ENCODE peak calls at places on chromosomes 16 and 17, in seven cellular contexts. F is thoracic aorta; B is body of pancreas; X is foreskin fibroblast; Y is tibial artery; T is K562; Z is CD8-positive, alpha-beta T cell. K is an unnamed sample.

GRCh38 chr16:19601083-19601976 is 45.8 kb downstream of the VPS35L start:
- DNase-seq in F (no peak), B (peak), X (peak), Y (no peak), T (peak), Z (no peak), K (peak)

GRCh38 chr17:77304051-77304745 is 163.4 kb downstream of the SEC14L1 start:
- DNase-seq in F (no peak), B (no peak), X (peak), Y (no peak), T (no peak), Z (no peak), K (no peak)

GRCh38 chr17:43598359-43599045 is 52.4 kb upstream of the ETV4 start:
- DNase-seq in F (no peak), B (no peak), X (peak), Y (no peak), T (no peak), Z (no peak), K (no peak)

GRCh38 chr16:6684076-6684673 is 648.5 kb upstream of the RBFOX1 start:
- DNase-seq in F (no peak), B (peak), X (peak), Y (no peak), T (peak), Z (no peak), K (peak)

GRCh38 chr17:47981462-47981861 is 10.5 kb downstream of the CDK5RAP3 start:
- DNase-seq in F (no peak), B (no peak), X (no peak), Y (no peak), T (no peak), Z (no peak), K (no peak)

GRCh38 chr17:78278139-78278741 is 46.8 kb downstream of the TMEM235 start:
- DNase-seq in F (no peak), B (no peak), X (no peak), Y (no peak), T (peak), Z (no peak), K (no peak)

GRCh38 chr17:924711-925480 is 54.7 kb downstream of the NXN start:
- DNase-seq in F (no peak), B (no peak), X (no peak), Y (no peak), T (no peak), Z (no peak), K (no peak)

GRCh38 chr17:4747847-4748246 is 8.1 kb upstream of the CXCL16 start:
- DNase-seq in F (no peak), B (peak), X (no peak), Y (no peak), T (no peak), Z (no peak), K (no peak)

GRCh38 chr16:59342669-59343068 is 608.6 kb upstream of the GOT2 start:
- DNase-seq in F (no peak), B (no peak), X (no peak), Y (no peak), T (no peak), Z (no peak), K (no peak)

GRCh38 chr17:45018514-45019176 is 32.8 kb downstream of the DCAKD start:
- DNase-seq in F (no peak), B (peak), X (peak), Y (no peak), T (peak), Z (no peak), K (no peak)

GRCh38 chr16:85246473-85246872 is 134.2 kb upstream of the CIBAR2 start:
- DNase-seq in F (no peak), B (no peak), X (no peak), Y (no peak), T (no peak), Z (no peak), K (no peak)

GRCh38 chr16:76483510-76483909 is 206.3 kb downstream of the CNTNAP4 start:
- DNase-seq in F (no peak), B (no peak), X (no peak), Y (no peak), T (no peak), Z (no peak), K (no peak)

GRCh38 chr16:87325480-87325879 is 8.3 kb upstream of the C16orf95 start:
- DNase-seq in F (no peak), B (no peak), X (peak), Y (no peak), T (no peak), Z (no peak), K (no peak)

GRCh38 chr17:34363183-34363661 is at the start of gene CCL1:
- DNase-seq in F (no peak), B (no peak), X (no peak), Y (no peak), T (no peak), Z (no peak), K (no peak)

GRCh38 chr17:22253007-22253406 is 560.7 kb downstream of the KCNJ18 start:
- DNase-seq in F (no peak), B (no peak), X (no peak), Y (no peak), T (no peak), Z (no peak), K (no peak)

GRCh38 chr16:55643161-55643970 is 12.4 kb upstream of the SLC6A2 start:
- DNase-seq in F (no peak), B (no peak), X (no peak), Y (no peak), T (no peak), Z (no peak), K (no peak)

GRCh38 chr17:51000835-51001638 is 119.6 kb downstream of the SPAG9 start:
- DNase-seq in F (no peak), B (peak), X (peak), Y (no peak), T (no peak), Z (no peak), K (peak)

GRCh38 chr16:12082207-12082606 is 105.7 kb downstream of the SNX29 start:
- DNase-seq in F (no peak), B (no peak), X (no peak), Y (no peak), T (no peak), Z (no peak), K (no peak)

GRCh38 chr17:65183736-65184135 is 46.6 kb downstream of the RGS9 start:
- DNase-seq in F (no peak), B (no peak), X (peak), Y (no peak), T (no peak), Z (no peak), K (peak)

GRCh38 chr17:21019976-21020575 is 22.7 kb downstream of the USP22 start:
- DNase-seq in F (no peak), B (peak), X (peak), Y (peak), T (no peak), Z (peak), K (no peak)

GRCh38 chr16:3518983-3519343 is 18.2 kb downstream of the CLUAP1 start:
- DNase-seq in F (no peak), B (no peak), X (no peak), Y (peak), T (no peak), Z (no peak), K (no peak)

GRCh38 chr16:83248735-83249469 is 558.9 kb upstream of the HSBP1 start:
- DNase-seq in F (no peak), B (no peak), X (no peak), Y (no peak), T (no peak), Z (no peak), K (no peak)

GRCh38 chr16:66467611-66468010 is 40.5 kb downstream of the BEAN1 start:
- DNase-seq in F (no peak), B (no peak), X (no peak), Y (peak), T (no peak), Z (no peak), K (no peak)

GRCh38 chr17:10600551-10600950 is 51.1 kb upstream of the MYH2 start:
- DNase-seq in F (no peak), B (no peak), X (peak), Y (no peak), T (no peak), Z (no peak), K (no peak)

GRCh38 chr17:32610027-32610650 is 123.3 kb downstream of the CDK5R1 start:
- DNase-seq in F (no peak), B (no peak), X (no peak), Y (no peak), T (no peak), Z (no peak), K (no peak)

GRCh38 chr16:22023505-22023904 is 15.6 kb downstream of the MOSMO start:
- DNase-seq in F (no peak), B (no peak), X (no peak), Y (no peak), T (no peak), Z (no peak), K (no peak)

GRCh38 chr17:49914096-49914490 is 54.9 kb upstream of the DLX4 start:
- DNase-seq in F (no peak), B (no peak), X (no peak), Y (no peak), T (no peak), Z (no peak), K (no peak)

GRCh38 chr17:80361495-80362220 is 53.3 kb upstream of the ENDOV start:
- DNase-seq in F (no peak), B (no peak), X (peak), Y (peak), T (peak), Z (no peak), K (no peak)

GRCh38 chr16:87583453-87584131 is 18.7 kb upstream of the JPH3 start:
- DNase-seq in F (no peak), B (no peak), X (peak), Y (peak), T (no peak), Z (no peak), K (no peak)

GRCh38 chr16:53078765-53079484 is 24.1 kb downstream of the CHD9 start:
- DNase-seq in F (no peak), B (no peak), X (no peak), Y (no peak), T (no peak), Z (no peak), K (no peak)

GRCh38 chr17:1766382-1767135 is 4.7 kb downstream of the SERPINF1 start:
- DNase-seq in F (no peak), B (no peak), X (no peak), Y (no peak), T (no peak), Z (no peak), K (no peak)

GRCh38 chr16:57132470-57132869 is 40.1 kb downstream of the CPNE2 start:
- DNase-seq in F (no peak), B (peak), X (no peak), Y (no peak), T (no peak), Z (no peak), K (no peak)

GRCh38 chr17:17313350-17313991 is 10.3 kb downstream of the NT5M start:
- DNase-seq in F (no peak), B (peak), X (peak), Y (peak), T (peak), Z (peak), K (peak)

GRCh38 chr17:44307387-44308186 is 814 bp upstream of the RUNDC3A start:
- DNase-seq in F (no peak), B (peak), X (peak), Y (no peak), T (no peak), Z (no peak), K (no peak)

GRCh38 chr16:16048904-16049582 is 99.6 kb downstream of the ABCC1 start:
- DNase-seq in F (no peak), B (no peak), X (no peak), Y (no peak), T (peak), Z (no peak), K (no peak)

GRCh38 chr17:44555056-44555455 is 2.2 kb upstream of the FZD2 start:
- DNase-seq in F (no peak), B (no peak), X (no peak), Y (no peak), T (no peak), Z (no peak), K (no peak)

DNA sequence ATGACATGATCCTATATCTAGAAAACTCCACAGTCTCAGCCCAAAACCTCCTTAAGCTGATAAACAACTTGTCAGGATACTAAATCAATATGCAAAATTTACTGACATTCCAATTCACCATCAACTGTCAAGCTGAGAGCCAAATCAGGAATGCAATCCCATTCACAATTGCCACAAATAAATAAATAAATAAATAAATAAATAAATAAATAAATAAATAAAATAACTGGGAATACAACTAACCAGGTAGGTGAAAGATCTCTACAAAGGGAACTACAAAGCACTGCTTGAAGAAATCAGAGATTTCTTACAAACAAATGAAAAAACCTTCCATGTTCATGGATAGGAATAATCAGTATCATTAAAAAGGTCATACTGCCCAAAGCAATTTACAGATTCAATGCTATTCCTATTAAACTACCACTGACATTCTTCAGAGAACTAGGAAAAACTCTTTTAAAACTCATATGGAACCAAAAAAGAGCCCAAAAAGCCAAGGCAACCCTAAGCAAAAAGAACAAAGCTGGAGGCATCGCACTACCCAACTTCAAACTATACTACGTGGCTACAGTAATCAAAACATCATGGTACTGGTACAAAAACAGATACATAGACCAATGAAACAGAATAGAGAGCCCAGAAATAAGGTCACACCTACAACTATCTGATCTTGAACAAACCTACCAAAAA is 37.7 kb downstream of the BRIP1 start:
- DNase-seq in F (no peak), B (no peak), X (no peak), Y (no peak), T (no peak), Z (no peak), K (no peak)
- TF ChIP-seq CTCF in F (no peak), B (no peak), X (no peak), Y (no peak), T (no peak), Z (no peak), K (no peak)

DNA sequence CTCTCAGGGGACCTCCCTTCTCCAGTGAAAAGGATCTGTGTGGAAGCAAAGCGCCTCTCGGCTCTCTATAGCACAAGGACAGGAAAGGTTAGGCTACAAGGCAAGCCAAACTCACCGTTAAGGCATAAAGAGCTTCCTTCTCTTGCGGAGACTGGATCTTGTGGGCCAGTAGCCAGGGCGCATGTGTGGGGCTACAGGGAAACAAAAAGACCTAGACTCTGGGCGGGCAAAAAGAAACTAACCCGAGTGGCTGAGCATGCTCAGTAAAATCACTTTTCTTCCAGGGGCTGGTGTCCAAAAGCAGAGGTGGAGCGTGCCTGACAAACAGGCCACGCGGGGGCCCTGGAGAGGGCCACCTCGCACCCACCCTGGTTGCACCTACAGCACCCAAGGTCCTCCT is 16.1 kb downstream of the GGA2 start:
- DNase-seq in F (no peak), B (no peak), X (no peak), Y (no peak), T (no peak), Z (no peak), K (no peak)
- H3K4me3 ChIP-seq in F (no peak), B (no peak), X (no peak), Y (no peak), T (no peak), Z (no peak), K (no peak)

GRCh38 chr16:50369133-50369804 is 481 bp upstream of the BRD7 start:
- DNase-seq in F (no peak), B (no peak), X (no peak), Y (no peak), T (peak), Z (no peak), K (no peak)
- TF ChIP-seq CTCF in F (no peak), B (peak), X (no peak), Y (no peak), T (no peak), Z (peak), K (no peak)

GRCh38 chr17:66834426-66834918 is 445 bp upstream of the CACNG5 start:
- DNase-seq in F (no peak), B (no peak), X (no peak), Y (no peak), T (no peak), Z (no peak), K (no peak)
- H3K4me3 ChIP-seq in F (no peak), B (no peak), X (no peak), Y (no peak), T (no peak), Z (no peak), K (no peak)

DNA sequence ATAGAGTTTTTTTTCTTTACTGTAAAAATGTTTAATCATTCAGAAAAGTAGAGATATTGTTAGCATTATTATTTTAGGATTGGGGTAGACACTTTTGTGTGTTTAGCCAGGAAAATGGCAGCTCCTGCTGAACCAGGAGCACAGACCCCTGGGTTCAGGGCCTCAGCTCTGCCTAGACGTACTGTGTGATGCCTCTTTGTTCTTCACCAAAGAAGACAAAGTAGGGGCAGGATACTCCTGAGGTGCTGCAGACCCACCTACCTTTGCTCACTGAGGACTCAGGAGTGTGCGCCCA is 105.0 kb downstream of the MRM1 start:
- DNase-seq in F (no peak), B (no peak), X (no peak), Y (no peak), T (no peak), Z (no peak), K (no peak)
- TF ChIP-seq CTCF in F (no peak), B (no peak), X (no peak), Y (no peak), T (no peak), Z (peak), K (no peak)

DNA sequence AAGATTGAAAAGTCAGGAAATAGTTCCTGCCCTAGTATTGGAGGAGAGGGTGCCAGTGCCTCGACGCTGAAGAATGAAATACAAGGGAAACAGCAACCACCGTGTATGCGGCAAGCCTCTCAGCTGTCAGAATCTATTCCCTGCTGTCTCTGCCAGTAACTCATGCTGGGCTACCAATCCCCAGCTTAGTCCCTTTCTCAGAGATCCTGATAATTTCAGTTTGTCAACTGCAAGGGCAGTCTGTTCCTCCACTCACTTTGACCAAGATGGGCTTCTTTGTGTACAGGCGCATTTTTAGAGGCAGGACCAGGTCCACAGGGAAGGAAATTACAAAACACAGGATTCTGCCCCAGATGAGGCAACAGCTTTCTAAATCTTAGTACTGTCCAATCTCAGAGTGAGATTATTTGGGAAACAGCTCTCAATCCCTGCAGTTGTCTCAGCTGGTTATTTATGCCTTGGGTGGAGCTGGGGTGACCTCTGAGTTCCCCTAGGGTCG is 1.3 kb downstream of the NQO1 start:
- DNase-seq in F (no peak), B (no peak), X (peak), Y (peak), T (no peak), Z (no peak), K (no peak)
- H3K4me3 ChIP-seq in F (peak), B (no peak), X (peak), Y (peak), T (peak), Z (no peak), K (no peak)